ENCODE peak calls at places on chromosomes 1 and 21, in nine cellular contexts. V is naive thymus-derived CD8-positive, alpha-beta T cell; K is amygdala; W is activated CD4-positive, alpha-beta T cell treated with anti-CD3 and anti-CD28 coated beads, Interleukin-2, amount 50 U/mL, for 1 hour; E is hepatic stellate cell; Z is GM03348; G is AG04449; L is retina; S is C1 segment of cervical spinal cord. T is an unnamed sample.

GRCh38 chr1:18643154-18644012 is 12.7 kb downstream of the PAX7 start:
- DNase-seq in V (no peak), K (no peak), W (no peak), E (no peak), Z (peak; percentile 43), G (no peak), L (peak; percentile 89), S (no peak), T (no peak)

GRCh38 chr1:208652300-208653160 is 408.3 kb upstream of the PLXNA2 start:
- DNase-seq in V (peak; percentile 25), K (peak; percentile 25), W (peak; percentile 1), E (peak; percentile 38), Z (peak; percentile 81), G (peak; percentile 28), L (peak; percentile 91), S (no peak), T (peak; percentile 69)

GRCh38 chr1:74570797-74571492 is 58.5 kb upstream of the LRRC53 start:
- DNase-seq in V (no peak), K (peak; percentile 55), W (no peak), E (no peak), Z (no peak), G (no peak), L (peak; percentile 62), S (no peak), T (no peak)

GRCh38 chr1:217137210-217137871 is 414.1 kb upstream of the ESRRG start:
- DNase-seq in V (no peak), K (no peak), W (no peak), E (no peak), Z (peak; percentile 6), G (no peak), L (peak; percentile 63), S (no peak), T (no peak)

GRCh38 chr1:201421041-201421440 is 489 bp downstream of the TNNI1 start:
- DNase-seq in V (no peak), K (no peak), W (no peak), E (no peak), Z (no peak), G (no peak), L (no peak), S (no peak), T (no peak)

GRCh38 chr1:158019177-158019868 is 25.9 kb downstream of the KIRREL1 start:
- DNase-seq in V (no peak), K (no peak), W (no peak), E (peak; percentile 73), Z (peak; percentile 84), G (peak; percentile 86), L (no peak), S (no peak), T (peak; percentile 83)

GRCh38 chr21:31475223-31475622 is 131.2 kb upstream of the TIAM1 start:
- DNase-seq in V (no peak), K (no peak), W (no peak), E (no peak), Z (no peak), G (no peak), L (no peak), S (no peak), T (no peak)

GRCh38 chr1:89897347-89898133 is 76.7 kb downstream of the LRRC8D start:
- DNase-seq in V (no peak), K (no peak), W (no peak), E (no peak), Z (no peak), G (no peak), L (no peak), S (no peak), T (no peak)

GRCh38 chr1:178544531-178544930 is 31.6 kb downstream of the TEX35 start:
- DNase-seq in V (no peak), K (no peak), W (no peak), E (no peak), Z (no peak), G (no peak), L (no peak), S (no peak), T (no peak)

GRCh38 chr1:10152709-10153284 is 57.6 kb upstream of the KIF1B start:
- DNase-seq in V (no peak), K (peak; percentile 72), W (no peak), E (peak; percentile 56), Z (peak; percentile 68), G (no peak), L (peak; percentile 58), S (peak; percentile 59), T (peak; percentile 68)

GRCh38 chr1:43522776-43523480 is 7.8 kb upstream of the PTPRF start:
- DNase-seq in V (no peak), K (no peak), W (no peak), E (peak; percentile 71), Z (peak; percentile 62), G (no peak), L (no peak), S (no peak), T (peak; percentile 47)

GRCh38 chr1:223429313-223429731 is 36.1 kb downstream of the CCDC185 start:
- DNase-seq in V (no peak), K (no peak), W (no peak), E (no peak), Z (peak; percentile 73), G (no peak), L (no peak), S (no peak), T (no peak)

GRCh38 chr1:169786974-169787373 is 7.7 kb downstream of the METTL18 start:
- DNase-seq in V (no peak), K (no peak), W (no peak), E (no peak), Z (no peak), G (no peak), L (no peak), S (no peak), T (no peak)

GRCh38 chr1:40344597-40344996 is 27.5 kb upstream of the COL9A2 start:
- DNase-seq in V (peak; percentile 40), K (no peak), W (peak; percentile 6), E (peak; percentile 54), Z (peak; percentile 66), G (no peak), L (peak; percentile 47), S (peak; percentile 8), T (no peak)

GRCh38 chr1:92792340-92792782 is 7.5 kb upstream of the EVI5 start:
- DNase-seq in V (no peak), K (no peak), W (no peak), E (no peak), Z (no peak), G (no peak), L (no peak), S (no peak), T (peak; percentile 0)

GRCh38 chr1:77796695-77797405 is 17.4 kb downstream of the MIGA1 start:
- DNase-seq in V (no peak), K (peak; percentile 32), W (no peak), E (no peak), Z (no peak), G (no peak), L (no peak), S (peak; percentile 7), T (no peak)

GRCh38 chr1:67336783-67337182 is 29.1 kb downstream of the IL12RB2 start:
- DNase-seq in V (peak; percentile 30), K (no peak), W (no peak), E (no peak), Z (no peak), G (no peak), L (no peak), S (no peak), T (peak; percentile 69)

GRCh38 chr1:154884868-154885706 is 15.0 kb upstream of the KCNN3 start:
- DNase-seq in V (no peak), K (no peak), W (no peak), E (no peak), Z (no peak), G (no peak), L (no peak), S (no peak), T (no peak)

GRCh38 chr1:98870959-98871903 is 133.4 kb downstream of the PLPPR5 start:
- DNase-seq in V (peak; percentile 91), K (no peak), W (peak; percentile 25), E (no peak), Z (no peak), G (no peak), L (no peak), S (no peak), T (no peak)

GRCh38 chr1:201399352-201400126 is 415 bp upstream of the LAD1 start:
- DNase-seq in V (no peak), K (no peak), W (no peak), E (no peak), Z (peak; percentile 32), G (no peak), L (peak; percentile 52), S (no peak), T (peak; percentile 19)